ENCODE peak calls at places on chromosomes 5 and 9, in five cellular contexts. One of them, this sample, is unnamed.
A peak's percentile ranks its signal among the peaks of the same experiment; 100 is the strongest.

GRCh38 chr9:93575706-93576295 is 583 bp upstream of the PHF2 start:
- DNase-seq in activated T-helper 1 cell treated with Interleukin-2 at 50 U/mL for 16 hours: peak; percentile 36
- DNase-seq in T-helper 2 cell: peak; percentile 47
- DNase-seq in stimulated activated CD4-positive, alpha-beta T cell treated with anti-CD3 and anti-CD28 coated beads, Interleukin-12 subunit alpha, Interleukin-12 subunit beta, amount 100 ng/mL, for 4 hours: peak; percentile 53
- DNase-seq in GDM1: peak; percentile 48
- DNase-seq in this sample: no peak

GRCh38 chr5:55551298-55551846 is 16.6 kb upstream of the PLPP1 start:
- DNase-seq in activated T-helper 1 cell treated with Interleukin-2 at 50 U/mL for 16 hours: no peak
- DNase-seq in T-helper 2 cell: no peak
- DNase-seq in stimulated activated CD4-positive, alpha-beta T cell treated with anti-CD3 and anti-CD28 coated beads, Interleukin-12 subunit alpha, Interleukin-12 subunit beta, amount 100 ng/mL, for 4 hours: no peak
- DNase-seq in GDM1: no peak
- DNase-seq in this sample: no peak

GRCh38 chr5:93273176-93273575 is 307.8 kb downstream of the NR2F1-AS1 start:
- DNase-seq in activated T-helper 1 cell treated with Interleukin-2 at 50 U/mL for 16 hours: no peak
- DNase-seq in T-helper 2 cell: no peak
- DNase-seq in stimulated activated CD4-positive, alpha-beta T cell treated with anti-CD3 and anti-CD28 coated beads, Interleukin-12 subunit alpha, Interleukin-12 subunit beta, amount 100 ng/mL, for 4 hours: no peak
- DNase-seq in GDM1: no peak
- DNase-seq in this sample: no peak

GRCh38 chr5:173625686-173626500 is 9.4 kb upstream of the BOD1 start:
- DNase-seq in activated T-helper 1 cell treated with Interleukin-2 at 50 U/mL for 16 hours: no peak
- DNase-seq in T-helper 2 cell: no peak
- DNase-seq in stimulated activated CD4-positive, alpha-beta T cell treated with anti-CD3 and anti-CD28 coated beads, Interleukin-12 subunit alpha, Interleukin-12 subunit beta, amount 100 ng/mL, for 4 hours: no peak
- DNase-seq in GDM1: no peak
- DNase-seq in this sample: no peak

GRCh38 chr9:113966394-113966793 is 90.3 kb downstream of the ZNF618 start:
- DNase-seq in activated T-helper 1 cell treated with Interleukin-2 at 50 U/mL for 16 hours: no peak
- DNase-seq in T-helper 2 cell: no peak
- DNase-seq in stimulated activated CD4-positive, alpha-beta T cell treated with anti-CD3 and anti-CD28 coated beads, Interleukin-12 subunit alpha, Interleukin-12 subunit beta, amount 100 ng/mL, for 4 hours: no peak
- DNase-seq in GDM1: no peak
- DNase-seq in this sample: no peak

GRCh38 chr9:16526380-16526779 is 344.1 kb downstream of the BNC2 start:
- DNase-seq in activated T-helper 1 cell treated with Interleukin-2 at 50 U/mL for 16 hours: no peak
- DNase-seq in T-helper 2 cell: no peak
- DNase-seq in stimulated activated CD4-positive, alpha-beta T cell treated with anti-CD3 and anti-CD28 coated beads, Interleukin-12 subunit alpha, Interleukin-12 subunit beta, amount 100 ng/mL, for 4 hours: no peak
- DNase-seq in GDM1: no peak
- DNase-seq in this sample: no peak

GRCh38 chr9:29939559-29939958 is 2366.3 kb upstream of the C9orf72 start:
- DNase-seq in activated T-helper 1 cell treated with Interleukin-2 at 50 U/mL for 16 hours: no peak
- DNase-seq in T-helper 2 cell: no peak
- DNase-seq in stimulated activated CD4-positive, alpha-beta T cell treated with anti-CD3 and anti-CD28 coated beads, Interleukin-12 subunit alpha, Interleukin-12 subunit beta, amount 100 ng/mL, for 4 hours: no peak
- DNase-seq in GDM1: no peak
- DNase-seq in this sample: no peak

GRCh38 chr5:129135633-129136032 is 41.1 kb downstream of the ISOC1 start:
- DNase-seq in activated T-helper 1 cell treated with Interleukin-2 at 50 U/mL for 16 hours: no peak
- DNase-seq in T-helper 2 cell: no peak
- DNase-seq in stimulated activated CD4-positive, alpha-beta T cell treated with anti-CD3 and anti-CD28 coated beads, Interleukin-12 subunit alpha, Interleukin-12 subunit beta, amount 100 ng/mL, for 4 hours: no peak
- DNase-seq in GDM1: no peak
- DNase-seq in this sample: peak; percentile 8

GRCh38 chr9:33229359-33230120 is 10.4 kb upstream of the SPINK4 start:
- DNase-seq in activated T-helper 1 cell treated with Interleukin-2 at 50 U/mL for 16 hours: no peak
- DNase-seq in T-helper 2 cell: no peak
- DNase-seq in stimulated activated CD4-positive, alpha-beta T cell treated with anti-CD3 and anti-CD28 coated beads, Interleukin-12 subunit alpha, Interleukin-12 subunit beta, amount 100 ng/mL, for 4 hours: no peak
- DNase-seq in GDM1: no peak
- DNase-seq in this sample: no peak

GRCh38 chr9:801399-802071 is 40.0 kb upstream of the DMRT1 start:
- DNase-seq in activated T-helper 1 cell treated with Interleukin-2 at 50 U/mL for 16 hours: no peak
- DNase-seq in T-helper 2 cell: no peak
- DNase-seq in stimulated activated CD4-positive, alpha-beta T cell treated with anti-CD3 and anti-CD28 coated beads, Interleukin-12 subunit alpha, Interleukin-12 subunit beta, amount 100 ng/mL, for 4 hours: no peak
- DNase-seq in GDM1: no peak
- DNase-seq in this sample: no peak

GRCh38 chr5:10856071-10856470 is 95.0 kb upstream of the DAP start:
- DNase-seq in activated T-helper 1 cell treated with Interleukin-2 at 50 U/mL for 16 hours: no peak
- DNase-seq in T-helper 2 cell: no peak
- DNase-seq in stimulated activated CD4-positive, alpha-beta T cell treated with anti-CD3 and anti-CD28 coated beads, Interleukin-12 subunit alpha, Interleukin-12 subunit beta, amount 100 ng/mL, for 4 hours: no peak
- DNase-seq in GDM1: no peak
- DNase-seq in this sample: no peak

GRCh38 chr5:93677344-93678021 is 63.9 kb downstream of the POU5F2 start:
- DNase-seq in activated T-helper 1 cell treated with Interleukin-2 at 50 U/mL for 16 hours: no peak
- DNase-seq in T-helper 2 cell: no peak
- DNase-seq in stimulated activated CD4-positive, alpha-beta T cell treated with anti-CD3 and anti-CD28 coated beads, Interleukin-12 subunit alpha, Interleukin-12 subunit beta, amount 100 ng/mL, for 4 hours: no peak
- DNase-seq in GDM1: no peak
- DNase-seq in this sample: peak; percentile 47

GRCh38 chr5:86463339-86463738 is 154.4 kb upstream of the COX7C start:
- DNase-seq in activated T-helper 1 cell treated with Interleukin-2 at 50 U/mL for 16 hours: no peak
- DNase-seq in T-helper 2 cell: no peak
- DNase-seq in stimulated activated CD4-positive, alpha-beta T cell treated with anti-CD3 and anti-CD28 coated beads, Interleukin-12 subunit alpha, Interleukin-12 subunit beta, amount 100 ng/mL, for 4 hours: no peak
- DNase-seq in GDM1: no peak
- DNase-seq in this sample: no peak

GRCh38 chr5:51657340-51658240 is 274.3 kb downstream of the ISL1 start:
- DNase-seq in activated T-helper 1 cell treated with Interleukin-2 at 50 U/mL for 16 hours: no peak
- DNase-seq in T-helper 2 cell: no peak
- DNase-seq in stimulated activated CD4-positive, alpha-beta T cell treated with anti-CD3 and anti-CD28 coated beads, Interleukin-12 subunit alpha, Interleukin-12 subunit beta, amount 100 ng/mL, for 4 hours: no peak
- DNase-seq in GDM1: no peak
- DNase-seq in this sample: no peak

GRCh38 chr9:127530206-127530941 is 79.1 kb downstream of the LRSAM1 start:
- DNase-seq in activated T-helper 1 cell treated with Interleukin-2 at 50 U/mL for 16 hours: no peak
- DNase-seq in T-helper 2 cell: no peak
- DNase-seq in stimulated activated CD4-positive, alpha-beta T cell treated with anti-CD3 and anti-CD28 coated beads, Interleukin-12 subunit alpha, Interleukin-12 subunit beta, amount 100 ng/mL, for 4 hours: no peak
- DNase-seq in GDM1: no peak
- DNase-seq in this sample: no peak

GRCh38 chr5:22541037-22541436 is 312.1 kb downstream of the CDH12 start:
- DNase-seq in activated T-helper 1 cell treated with Interleukin-2 at 50 U/mL for 16 hours: no peak
- DNase-seq in T-helper 2 cell: no peak
- DNase-seq in stimulated activated CD4-positive, alpha-beta T cell treated with anti-CD3 and anti-CD28 coated beads, Interleukin-12 subunit alpha, Interleukin-12 subunit beta, amount 100 ng/mL, for 4 hours: no peak
- DNase-seq in GDM1: no peak
- DNase-seq in this sample: no peak

GRCh38 chr9:70696694-70697335 is 282.4 kb upstream of the KLF9 start:
- DNase-seq in activated T-helper 1 cell treated with Interleukin-2 at 50 U/mL for 16 hours: no peak
- DNase-seq in T-helper 2 cell: no peak
- DNase-seq in stimulated activated CD4-positive, alpha-beta T cell treated with anti-CD3 and anti-CD28 coated beads, Interleukin-12 subunit alpha, Interleukin-12 subunit beta, amount 100 ng/mL, for 4 hours: no peak
- DNase-seq in GDM1: no peak
- DNase-seq in this sample: no peak

GRCh38 chr9:100204796-100205195 is 105.8 kb downstream of the INVS start:
- DNase-seq in activated T-helper 1 cell treated with Interleukin-2 at 50 U/mL for 16 hours: no peak
- DNase-seq in T-helper 2 cell: no peak
- DNase-seq in stimulated activated CD4-positive, alpha-beta T cell treated with anti-CD3 and anti-CD28 coated beads, Interleukin-12 subunit alpha, Interleukin-12 subunit beta, amount 100 ng/mL, for 4 hours: no peak
- DNase-seq in GDM1: no peak
- DNase-seq in this sample: no peak

GRCh38 chr9:6214903-6215302 is 704 bp upstream of the IL33 start:
- DNase-seq in activated T-helper 1 cell treated with Interleukin-2 at 50 U/mL for 16 hours: no peak
- DNase-seq in T-helper 2 cell: no peak
- DNase-seq in stimulated activated CD4-positive, alpha-beta T cell treated with anti-CD3 and anti-CD28 coated beads, Interleukin-12 subunit alpha, Interleukin-12 subunit beta, amount 100 ng/mL, for 4 hours: no peak
- DNase-seq in GDM1: no peak
- DNase-seq in this sample: no peak

GRCh38 chr5:159552751-159553150 is 222.5 kb upstream of the IL12B start:
- DNase-seq in activated T-helper 1 cell treated with Interleukin-2 at 50 U/mL for 16 hours: no peak
- DNase-seq in T-helper 2 cell: no peak
- DNase-seq in stimulated activated CD4-positive, alpha-beta T cell treated with anti-CD3 and anti-CD28 coated beads, Interleukin-12 subunit alpha, Interleukin-12 subunit beta, amount 100 ng/mL, for 4 hours: no peak
- DNase-seq in GDM1: no peak
- DNase-seq in this sample: no peak

GRCh38 chr5:76081811-76082783 is 1.1 kb upstream of the SV2C start:
- DNase-seq in activated T-helper 1 cell treated with Interleukin-2 at 50 U/mL for 16 hours: no peak
- DNase-seq in T-helper 2 cell: no peak
- DNase-seq in stimulated activated CD4-positive, alpha-beta T cell treated with anti-CD3 and anti-CD28 coated beads, Interleukin-12 subunit alpha, Interleukin-12 subunit beta, amount 100 ng/mL, for 4 hours: no peak
- DNase-seq in GDM1: no peak
- DNase-seq in this sample: no peak